ENCODE peak calls at places on chromosomes 5 and 9, in eight cellular contexts. One of them, this sample, is unnamed.

GRCh38 chr5:158880514-158881001 is 219.2 kb downstream of the EBF1 start:
- DNase-seq in activated naive CD4-positive, alpha-beta T cell: no peak
- DNase-seq in H54: no peak
- DNase-seq in NCI-H1694 treated with DMSO at 0.1 percent for 48 hours: peak
- DNase-seq in left ventricle myocardium inferior: no peak
- DNase-seq in adipocyte: no peak
- DNase-seq in stimulated activated CD8-positive, alpha-beta memory T cell treated with anti-CD3 and anti-CD28 coated beads, Interleukin-4, amount 100 ng/mL, for 24 hours: no peak
- DNase-seq in cardiac fibroblast: peak
- DNase-seq in this sample: no peak

GRCh38 chr5:159899067-159900049 is 16.9 kb upstream of the ADRA1B start:
- DNase-seq in activated naive CD4-positive, alpha-beta T cell: no peak
- DNase-seq in H54: no peak
- DNase-seq in NCI-H1694 treated with DMSO at 0.1 percent for 48 hours: no peak
- DNase-seq in left ventricle myocardium inferior: no peak
- DNase-seq in adipocyte: peak
- DNase-seq in stimulated activated CD8-positive, alpha-beta memory T cell treated with anti-CD3 and anti-CD28 coated beads, Interleukin-4, amount 100 ng/mL, for 24 hours: no peak
- DNase-seq in cardiac fibroblast: no peak
- DNase-seq in this sample: no peak

GRCh38 chr5:84603557-84604185 is 219.0 kb upstream of the EDIL3 start:
- DNase-seq in activated naive CD4-positive, alpha-beta T cell: no peak
- DNase-seq in H54: no peak
- DNase-seq in NCI-H1694 treated with DMSO at 0.1 percent for 48 hours: no peak
- DNase-seq in left ventricle myocardium inferior: peak
- DNase-seq in adipocyte: peak
- DNase-seq in stimulated activated CD8-positive, alpha-beta memory T cell treated with anti-CD3 and anti-CD28 coated beads, Interleukin-4, amount 100 ng/mL, for 24 hours: no peak
- DNase-seq in cardiac fibroblast: peak
- DNase-seq in this sample: no peak

GRCh38 chr9:96156578-96156977 is 145.4 kb downstream of the HSD17B3 start:
- DNase-seq in activated naive CD4-positive, alpha-beta T cell: no peak
- DNase-seq in H54: no peak
- DNase-seq in NCI-H1694 treated with DMSO at 0.1 percent for 48 hours: no peak
- DNase-seq in left ventricle myocardium inferior: no peak
- DNase-seq in adipocyte: no peak
- DNase-seq in stimulated activated CD8-positive, alpha-beta memory T cell treated with anti-CD3 and anti-CD28 coated beads, Interleukin-4, amount 100 ng/mL, for 24 hours: no peak
- DNase-seq in cardiac fibroblast: no peak
- DNase-seq in this sample: no peak

GRCh38 chr5:61824396-61824795 is 481.6 kb upstream of the KIF2A start:
- DNase-seq in activated naive CD4-positive, alpha-beta T cell: no peak
- DNase-seq in H54: no peak
- DNase-seq in NCI-H1694 treated with DMSO at 0.1 percent for 48 hours: no peak
- DNase-seq in left ventricle myocardium inferior: no peak
- DNase-seq in adipocyte: no peak
- DNase-seq in stimulated activated CD8-positive, alpha-beta memory T cell treated with anti-CD3 and anti-CD28 coated beads, Interleukin-4, amount 100 ng/mL, for 24 hours: no peak
- DNase-seq in cardiac fibroblast: no peak
- DNase-seq in this sample: no peak

GRCh38 chr5:655406-655805 is 37.7 kb downstream of the TPPP start:
- DNase-seq in activated naive CD4-positive, alpha-beta T cell: no peak
- DNase-seq in H54: no peak
- DNase-seq in NCI-H1694 treated with DMSO at 0.1 percent for 48 hours: no peak
- DNase-seq in left ventricle myocardium inferior: no peak
- DNase-seq in adipocyte: no peak
- DNase-seq in stimulated activated CD8-positive, alpha-beta memory T cell treated with anti-CD3 and anti-CD28 coated beads, Interleukin-4, amount 100 ng/mL, for 24 hours: no peak
- DNase-seq in cardiac fibroblast: no peak
- DNase-seq in this sample: no peak

GRCh38 chr5:23072179-23072578 is 219.0 kb upstream of the CDH12 start:
- DNase-seq in activated naive CD4-positive, alpha-beta T cell: no peak
- DNase-seq in H54: no peak
- DNase-seq in NCI-H1694 treated with DMSO at 0.1 percent for 48 hours: no peak
- DNase-seq in left ventricle myocardium inferior: no peak
- DNase-seq in adipocyte: no peak
- DNase-seq in stimulated activated CD8-positive, alpha-beta memory T cell treated with anti-CD3 and anti-CD28 coated beads, Interleukin-4, amount 100 ng/mL, for 24 hours: no peak
- DNase-seq in cardiac fibroblast: no peak
- DNase-seq in this sample: no peak

GRCh38 chr5:153974131-153974812 is 64.4 kb downstream of the FAM114A2 start:
- DNase-seq in activated naive CD4-positive, alpha-beta T cell: no peak
- DNase-seq in H54: peak
- DNase-seq in NCI-H1694 treated with DMSO at 0.1 percent for 48 hours: peak
- DNase-seq in left ventricle myocardium inferior: no peak
- DNase-seq in adipocyte: peak
- DNase-seq in stimulated activated CD8-positive, alpha-beta memory T cell treated with anti-CD3 and anti-CD28 coated beads, Interleukin-4, amount 100 ng/mL, for 24 hours: no peak
- DNase-seq in cardiac fibroblast: peak
- DNase-seq in this sample: no peak

GRCh38 chr5:2562036-2562435 is 189.4 kb downstream of the IRX2 start:
- DNase-seq in activated naive CD4-positive, alpha-beta T cell: no peak
- DNase-seq in H54: no peak
- DNase-seq in NCI-H1694 treated with DMSO at 0.1 percent for 48 hours: no peak
- DNase-seq in left ventricle myocardium inferior: no peak
- DNase-seq in adipocyte: no peak
- DNase-seq in stimulated activated CD8-positive, alpha-beta memory T cell treated with anti-CD3 and anti-CD28 coated beads, Interleukin-4, amount 100 ng/mL, for 24 hours: no peak
- DNase-seq in cardiac fibroblast: no peak
- DNase-seq in this sample: no peak

GRCh38 chr5:4523038-4523437 is 617.1 kb upstream of the ADAMTS16 start:
- DNase-seq in activated naive CD4-positive, alpha-beta T cell: no peak
- DNase-seq in H54: no peak
- DNase-seq in NCI-H1694 treated with DMSO at 0.1 percent for 48 hours: no peak
- DNase-seq in left ventricle myocardium inferior: no peak
- DNase-seq in adipocyte: no peak
- DNase-seq in stimulated activated CD8-positive, alpha-beta memory T cell treated with anti-CD3 and anti-CD28 coated beads, Interleukin-4, amount 100 ng/mL, for 24 hours: no peak
- DNase-seq in cardiac fibroblast: no peak
- DNase-seq in this sample: no peak

GRCh38 chr5:57937501-57937900 is 454.9 kb upstream of the ACTBL2 start:
- DNase-seq in activated naive CD4-positive, alpha-beta T cell: no peak
- DNase-seq in H54: no peak
- DNase-seq in NCI-H1694 treated with DMSO at 0.1 percent for 48 hours: no peak
- DNase-seq in left ventricle myocardium inferior: no peak
- DNase-seq in adipocyte: peak
- DNase-seq in stimulated activated CD8-positive, alpha-beta memory T cell treated with anti-CD3 and anti-CD28 coated beads, Interleukin-4, amount 100 ng/mL, for 24 hours: no peak
- DNase-seq in cardiac fibroblast: no peak
- DNase-seq in this sample: no peak

GRCh38 chr9:3447813-3448212 is 78.0 kb downstream of the RFX3 start:
- DNase-seq in activated naive CD4-positive, alpha-beta T cell: no peak
- DNase-seq in H54: no peak
- DNase-seq in NCI-H1694 treated with DMSO at 0.1 percent for 48 hours: no peak
- DNase-seq in left ventricle myocardium inferior: no peak
- DNase-seq in adipocyte: no peak
- DNase-seq in stimulated activated CD8-positive, alpha-beta memory T cell treated with anti-CD3 and anti-CD28 coated beads, Interleukin-4, amount 100 ng/mL, for 24 hours: no peak
- DNase-seq in cardiac fibroblast: no peak
- DNase-seq in this sample: no peak

GRCh38 chr5:169548315-169548714 is 35.3 kb upstream of the SPDL1 start:
- DNase-seq in activated naive CD4-positive, alpha-beta T cell: no peak
- DNase-seq in H54: peak
- DNase-seq in NCI-H1694 treated with DMSO at 0.1 percent for 48 hours: peak
- DNase-seq in left ventricle myocardium inferior: no peak
- DNase-seq in adipocyte: peak
- DNase-seq in stimulated activated CD8-positive, alpha-beta memory T cell treated with anti-CD3 and anti-CD28 coated beads, Interleukin-4, amount 100 ng/mL, for 24 hours: no peak
- DNase-seq in cardiac fibroblast: peak
- DNase-seq in this sample: no peak

GRCh38 chr5:166961028-166961427 is 1330.4 kb upstream of the WWC1 start:
- DNase-seq in activated naive CD4-positive, alpha-beta T cell: no peak
- DNase-seq in H54: no peak
- DNase-seq in NCI-H1694 treated with DMSO at 0.1 percent for 48 hours: peak
- DNase-seq in left ventricle myocardium inferior: no peak
- DNase-seq in adipocyte: no peak
- DNase-seq in stimulated activated CD8-positive, alpha-beta memory T cell treated with anti-CD3 and anti-CD28 coated beads, Interleukin-4, amount 100 ng/mL, for 24 hours: no peak
- DNase-seq in cardiac fibroblast: peak
- DNase-seq in this sample: no peak

GRCh38 chr5:139178948-139179347 is 19.2 kb downstream of the SIL1 start:
- DNase-seq in activated naive CD4-positive, alpha-beta T cell: no peak
- DNase-seq in H54: no peak
- DNase-seq in NCI-H1694 treated with DMSO at 0.1 percent for 48 hours: no peak
- DNase-seq in left ventricle myocardium inferior: no peak
- DNase-seq in adipocyte: peak
- DNase-seq in stimulated activated CD8-positive, alpha-beta memory T cell treated with anti-CD3 and anti-CD28 coated beads, Interleukin-4, amount 100 ng/mL, for 24 hours: no peak
- DNase-seq in cardiac fibroblast: peak
- DNase-seq in this sample: peak

GRCh38 chr5:34886718-34887117 is 28.6 kb downstream of the RAD1 start:
- DNase-seq in activated naive CD4-positive, alpha-beta T cell: no peak
- DNase-seq in H54: no peak
- DNase-seq in NCI-H1694 treated with DMSO at 0.1 percent for 48 hours: no peak
- DNase-seq in left ventricle myocardium inferior: no peak
- DNase-seq in adipocyte: no peak
- DNase-seq in stimulated activated CD8-positive, alpha-beta memory T cell treated with anti-CD3 and anti-CD28 coated beads, Interleukin-4, amount 100 ng/mL, for 24 hours: no peak
- DNase-seq in cardiac fibroblast: no peak
- DNase-seq in this sample: no peak

GRCh38 chr5:138760448-138761110 is 7.4 kb downstream of the CTNNA1 start:
- DNase-seq in activated naive CD4-positive, alpha-beta T cell: no peak
- DNase-seq in H54: no peak
- DNase-seq in NCI-H1694 treated with DMSO at 0.1 percent for 48 hours: no peak
- DNase-seq in left ventricle myocardium inferior: no peak
- DNase-seq in adipocyte: no peak
- DNase-seq in stimulated activated CD8-positive, alpha-beta memory T cell treated with anti-CD3 and anti-CD28 coated beads, Interleukin-4, amount 100 ng/mL, for 24 hours: no peak
- DNase-seq in cardiac fibroblast: no peak
- DNase-seq in this sample: no peak

GRCh38 chr5:143008809-143009521 is 238.8 kb downstream of the ARHGAP26 start:
- DNase-seq in activated naive CD4-positive, alpha-beta T cell: peak
- DNase-seq in H54: peak
- DNase-seq in NCI-H1694 treated with DMSO at 0.1 percent for 48 hours: peak
- DNase-seq in left ventricle myocardium inferior: no peak
- DNase-seq in adipocyte: peak
- DNase-seq in stimulated activated CD8-positive, alpha-beta memory T cell treated with anti-CD3 and anti-CD28 coated beads, Interleukin-4, amount 100 ng/mL, for 24 hours: peak
- DNase-seq in cardiac fibroblast: peak
- DNase-seq in this sample: no peak

GRCh38 chr9:73962792-73963191 is 534.3 kb upstream of the RORB start:
- DNase-seq in activated naive CD4-positive, alpha-beta T cell: no peak
- DNase-seq in H54: no peak
- DNase-seq in NCI-H1694 treated with DMSO at 0.1 percent for 48 hours: no peak
- DNase-seq in left ventricle myocardium inferior: no peak
- DNase-seq in adipocyte: no peak
- DNase-seq in stimulated activated CD8-positive, alpha-beta memory T cell treated with anti-CD3 and anti-CD28 coated beads, Interleukin-4, amount 100 ng/mL, for 24 hours: no peak
- DNase-seq in cardiac fibroblast: no peak
- DNase-seq in this sample: no peak

GRCh38 chr5:116487045-116487444 is 87.6 kb downstream of the SEMA6A start:
- DNase-seq in activated naive CD4-positive, alpha-beta T cell: no peak
- DNase-seq in H54: no peak
- DNase-seq in NCI-H1694 treated with DMSO at 0.1 percent for 48 hours: no peak
- DNase-seq in left ventricle myocardium inferior: no peak
- DNase-seq in adipocyte: no peak
- DNase-seq in stimulated activated CD8-positive, alpha-beta memory T cell treated with anti-CD3 and anti-CD28 coated beads, Interleukin-4, amount 100 ng/mL, for 24 hours: no peak
- DNase-seq in cardiac fibroblast: no peak
- DNase-seq in this sample: no peak

GRCh38 chr9:115757461-115757860 is 396.1 kb upstream of the PAPPA start:
- DNase-seq in activated naive CD4-positive, alpha-beta T cell: no peak
- DNase-seq in H54: no peak
- DNase-seq in NCI-H1694 treated with DMSO at 0.1 percent for 48 hours: no peak
- DNase-seq in left ventricle myocardium inferior: no peak
- DNase-seq in adipocyte: no peak
- DNase-seq in stimulated activated CD8-positive, alpha-beta memory T cell treated with anti-CD3 and anti-CD28 coated beads, Interleukin-4, amount 100 ng/mL, for 24 hours: no peak
- DNase-seq in cardiac fibroblast: peak
- DNase-seq in this sample: no peak

GRCh38 chr9:125119643-125120286 is 23.6 kb downstream of the SCAI start:
- DNase-seq in activated naive CD4-positive, alpha-beta T cell: no peak
- DNase-seq in H54: no peak
- DNase-seq in NCI-H1694 treated with DMSO at 0.1 percent for 48 hours: no peak
- DNase-seq in left ventricle myocardium inferior: no peak
- DNase-seq in adipocyte: peak
- DNase-seq in stimulated activated CD8-positive, alpha-beta memory T cell treated with anti-CD3 and anti-CD28 coated beads, Interleukin-4, amount 100 ng/mL, for 24 hours: no peak
- DNase-seq in cardiac fibroblast: peak
- DNase-seq in this sample: no peak

GRCh38 chr5:109907189-109907588 is 217.5 kb downstream of the MAN2A1 start:
- DNase-seq in activated naive CD4-positive, alpha-beta T cell: no peak
- DNase-seq in H54: no peak
- DNase-seq in NCI-H1694 treated with DMSO at 0.1 percent for 48 hours: no peak
- DNase-seq in left ventricle myocardium inferior: no peak
- DNase-seq in adipocyte: no peak
- DNase-seq in stimulated activated CD8-positive, alpha-beta memory T cell treated with anti-CD3 and anti-CD28 coated beads, Interleukin-4, amount 100 ng/mL, for 24 hours: no peak
- DNase-seq in cardiac fibroblast: peak
- DNase-seq in this sample: no peak

GRCh38 chr9:128201441-128202369 is 1.5 kb upstream of the DNM1 start:
- DNase-seq in activated naive CD4-positive, alpha-beta T cell: no peak
- DNase-seq in H54: no peak
- DNase-seq in NCI-H1694 treated with DMSO at 0.1 percent for 48 hours: no peak
- DNase-seq in left ventricle myocardium inferior: no peak
- DNase-seq in adipocyte: no peak
- DNase-seq in stimulated activated CD8-positive, alpha-beta memory T cell treated with anti-CD3 and anti-CD28 coated beads, Interleukin-4, amount 100 ng/mL, for 24 hours: no peak
- DNase-seq in cardiac fibroblast: peak
- DNase-seq in this sample: no peak

GRCh38 chr5:53109041-53109435 is 519 bp downstream of the MOCS2 start:
- DNase-seq in activated naive CD4-positive, alpha-beta T cell: no peak
- DNase-seq in H54: no peak
- DNase-seq in NCI-H1694 treated with DMSO at 0.1 percent for 48 hours: peak
- DNase-seq in left ventricle myocardium inferior: no peak
- DNase-seq in adipocyte: peak
- DNase-seq in stimulated activated CD8-positive, alpha-beta memory T cell treated with anti-CD3 and anti-CD28 coated beads, Interleukin-4, amount 100 ng/mL, for 24 hours: no peak
- DNase-seq in cardiac fibroblast: peak
- DNase-seq in this sample: no peak

GRCh38 chr5:143757116-143757515 is 54.8 kb upstream of the HMHB1 start:
- DNase-seq in activated naive CD4-positive, alpha-beta T cell: no peak
- DNase-seq in H54: no peak
- DNase-seq in NCI-H1694 treated with DMSO at 0.1 percent for 48 hours: no peak
- DNase-seq in left ventricle myocardium inferior: no peak
- DNase-seq in adipocyte: peak
- DNase-seq in stimulated activated CD8-positive, alpha-beta memory T cell treated with anti-CD3 and anti-CD28 coated beads, Interleukin-4, amount 100 ng/mL, for 24 hours: no peak
- DNase-seq in cardiac fibroblast: no peak
- DNase-seq in this sample: no peak

GRCh38 chr5:61431923-61432620 is 100.0 kb downstream of the ZSWIM6 start:
- DNase-seq in activated naive CD4-positive, alpha-beta T cell: no peak
- DNase-seq in H54: no peak
- DNase-seq in NCI-H1694 treated with DMSO at 0.1 percent for 48 hours: peak
- DNase-seq in left ventricle myocardium inferior: no peak
- DNase-seq in adipocyte: peak
- DNase-seq in stimulated activated CD8-positive, alpha-beta memory T cell treated with anti-CD3 and anti-CD28 coated beads, Interleukin-4, amount 100 ng/mL, for 24 hours: no peak
- DNase-seq in cardiac fibroblast: no peak
- DNase-seq in this sample: peak

GRCh38 chr9:101119206-101119819 is 90.8 kb downstream of the PLPPR1 start:
- DNase-seq in activated naive CD4-positive, alpha-beta T cell: no peak
- DNase-seq in H54: peak
- DNase-seq in NCI-H1694 treated with DMSO at 0.1 percent for 48 hours: peak
- DNase-seq in left ventricle myocardium inferior: peak
- DNase-seq in adipocyte: peak
- DNase-seq in stimulated activated CD8-positive, alpha-beta memory T cell treated with anti-CD3 and anti-CD28 coated beads, Interleukin-4, amount 100 ng/mL, for 24 hours: no peak
- DNase-seq in cardiac fibroblast: peak
- DNase-seq in this sample: no peak

GRCh38 chr5:10565785-10566506 is 2.1 kb downstream of the ANKRD33B start:
- DNase-seq in activated naive CD4-positive, alpha-beta T cell: no peak
- DNase-seq in H54: no peak
- DNase-seq in NCI-H1694 treated with DMSO at 0.1 percent for 48 hours: no peak
- DNase-seq in left ventricle myocardium inferior: no peak
- DNase-seq in adipocyte: peak
- DNase-seq in stimulated activated CD8-positive, alpha-beta memory T cell treated with anti-CD3 and anti-CD28 coated beads, Interleukin-4, amount 100 ng/mL, for 24 hours: no peak
- DNase-seq in cardiac fibroblast: no peak
- DNase-seq in this sample: no peak

GRCh38 chr5:143398451-143399237 is 4.8 kb downstream of the NR3C1 start:
- DNase-seq in activated naive CD4-positive, alpha-beta T cell: no peak
- DNase-seq in H54: no peak
- DNase-seq in NCI-H1694 treated with DMSO at 0.1 percent for 48 hours: peak
- DNase-seq in left ventricle myocardium inferior: no peak
- DNase-seq in adipocyte: peak
- DNase-seq in stimulated activated CD8-positive, alpha-beta memory T cell treated with anti-CD3 and anti-CD28 coated beads, Interleukin-4, amount 100 ng/mL, for 24 hours: no peak
- DNase-seq in cardiac fibroblast: peak
- DNase-seq in this sample: no peak